ENCODE peak calls at places on chromosomes 13 and 19, in ten cellular contexts. One of them, this sample, is unnamed.

GRCh38 chr19:49458567-49458903 is 5.5 kb downstream of the ALDH16A1 start:
- DNase-seq in pancreas: no peak
- DNase-seq in foreskin fibroblast: no peak
- DNase-seq in AG09309: no peak
- DNase-seq in RKO: no peak
- DNase-seq in islet precursor cell: peak
- DNase-seq in cardiac muscle cell: no peak
- DNase-seq in brain pericyte: no peak
- DNase-seq in neuronal stem cell: no peak
- DNase-seq in GM20000: peak
- DNase-seq in this sample: no peak

GRCh38 chr19:5263615-5264014 is 77.0 kb downstream of the PTPRS start:
- DNase-seq in pancreas: peak
- DNase-seq in AG09309: no peak
- DNase-seq in cardiac muscle cell: no peak
- DNase-seq in brain pericyte: no peak
- DNase-seq in islet precursor cell: no peak
- DNase-seq in neuronal stem cell: no peak
- DNase-seq in foreskin fibroblast: no peak
- DNase-seq in GM20000: no peak
- DNase-seq in RKO: no peak
- DNase-seq in this sample: no peak

GRCh38 chr19:46206176-46206575 is 23.4 kb upstream of the IGFL1 start:
- DNase-seq in brain pericyte: no peak
- DNase-seq in pancreas: no peak
- DNase-seq in cardiac muscle cell: no peak
- DNase-seq in islet precursor cell: no peak
- DNase-seq in neuronal stem cell: no peak
- DNase-seq in AG09309: no peak
- DNase-seq in RKO: no peak
- DNase-seq in foreskin fibroblast: no peak
- DNase-seq in GM20000: no peak
- DNase-seq in this sample: no peak

GRCh38 chr13:112233716-112234115 is 142.4 kb upstream of the SPACA7 start:
- DNase-seq in AG09309: no peak
- DNase-seq in neuronal stem cell: no peak
- DNase-seq in islet precursor cell: no peak
- DNase-seq in cardiac muscle cell: no peak
- DNase-seq in foreskin fibroblast: no peak
- DNase-seq in RKO: no peak
- DNase-seq in pancreas: no peak
- DNase-seq in GM20000: no peak
- DNase-seq in brain pericyte: no peak
- DNase-seq in this sample: no peak

GRCh38 chr13:25490236-25490635 is 118.5 kb downstream of the ATP8A2 start:
- DNase-seq in AG09309: no peak
- DNase-seq in RKO: no peak
- DNase-seq in brain pericyte: no peak
- DNase-seq in cardiac muscle cell: no peak
- DNase-seq in islet precursor cell: no peak
- DNase-seq in GM20000: no peak
- DNase-seq in foreskin fibroblast: no peak
- DNase-seq in neuronal stem cell: no peak
- DNase-seq in pancreas: no peak
- DNase-seq in this sample: no peak

GRCh38 chr13:76425930-76426329 is 460.3 kb downstream of the KCTD12 start:
- DNase-seq in AG09309: peak
- DNase-seq in cardiac muscle cell: no peak
- DNase-seq in neuronal stem cell: no peak
- DNase-seq in islet precursor cell: no peak
- DNase-seq in GM20000: no peak
- DNase-seq in RKO: peak
- DNase-seq in brain pericyte: no peak
- DNase-seq in foreskin fibroblast: peak
- DNase-seq in pancreas: no peak
- DNase-seq in this sample: no peak

GRCh38 chr19:19651076-19651475 is 7.6 kb upstream of the GMIP start:
- DNase-seq in RKO: no peak
- DNase-seq in neuronal stem cell: no peak
- DNase-seq in pancreas: peak
- DNase-seq in islet precursor cell: no peak
- DNase-seq in GM20000: no peak
- DNase-seq in foreskin fibroblast: no peak
- DNase-seq in cardiac muscle cell: no peak
- DNase-seq in AG09309: no peak
- DNase-seq in brain pericyte: no peak
- DNase-seq in this sample: no peak

GRCh38 chr13:89726690-89727435 is 1620.6 kb upstream of the MIR17HG start:
- DNase-seq in cardiac muscle cell: no peak
- DNase-seq in neuronal stem cell: no peak
- DNase-seq in islet precursor cell: no peak
- DNase-seq in brain pericyte: peak
- DNase-seq in GM20000: no peak
- DNase-seq in foreskin fibroblast: no peak
- DNase-seq in RKO: peak
- DNase-seq in AG09309: no peak
- DNase-seq in pancreas: no peak
- DNase-seq in this sample: no peak

GRCh38 chr13:92781965-92782364 is 444.6 kb upstream of the GPC6 start:
- DNase-seq in pancreas: no peak
- DNase-seq in foreskin fibroblast: no peak
- DNase-seq in islet precursor cell: no peak
- DNase-seq in AG09309: no peak
- DNase-seq in RKO: no peak
- DNase-seq in GM20000: no peak
- DNase-seq in cardiac muscle cell: no peak
- DNase-seq in brain pericyte: no peak
- DNase-seq in neuronal stem cell: no peak
- DNase-seq in this sample: no peak

GRCh38 chr19:2770055-2771013 is 12.7 kb downstream of the SGTA start:
- DNase-seq in foreskin fibroblast: peak
- DNase-seq in islet precursor cell: no peak
- DNase-seq in GM20000: peak
- DNase-seq in RKO: no peak
- DNase-seq in pancreas: no peak
- DNase-seq in AG09309: no peak
- DNase-seq in neuronal stem cell: no peak
- DNase-seq in brain pericyte: no peak
- DNase-seq in cardiac muscle cell: peak
- DNase-seq in this sample: no peak

GRCh38 chr13:26759907-26760834 is at the start of gene GPR12:
- DNase-seq in AG09309: no peak
- DNase-seq in RKO: no peak
- DNase-seq in cardiac muscle cell: peak
- DNase-seq in pancreas: peak
- DNase-seq in foreskin fibroblast: peak
- DNase-seq in neuronal stem cell: no peak
- DNase-seq in islet precursor cell: no peak
- DNase-seq in GM20000: no peak
- DNase-seq in brain pericyte: no peak
- DNase-seq in this sample: no peak

GRCh38 chr19:54523403-54523802 is 20.8 kb downstream of the LAIR2 start:
- DNase-seq in brain pericyte: no peak
- DNase-seq in islet precursor cell: no peak
- DNase-seq in pancreas: no peak
- DNase-seq in neuronal stem cell: no peak
- DNase-seq in cardiac muscle cell: no peak
- DNase-seq in GM20000: no peak
- DNase-seq in AG09309: peak
- DNase-seq in foreskin fibroblast: peak
- DNase-seq in RKO: peak
- DNase-seq in this sample: no peak

GRCh38 chr19:46972301-46972700 is 47.3 kb upstream of the NPAS1 start:
- DNase-seq in pancreas: no peak
- DNase-seq in cardiac muscle cell: no peak
- DNase-seq in brain pericyte: no peak
- DNase-seq in islet precursor cell: no peak
- DNase-seq in AG09309: no peak
- DNase-seq in foreskin fibroblast: peak
- DNase-seq in neuronal stem cell: no peak
- DNase-seq in RKO: no peak
- DNase-seq in GM20000: no peak
- DNase-seq in this sample: no peak

GRCh38 chr19:47609885-47610545 is 1.1 kb downstream of the BICRA start:
- DNase-seq in AG09309: no peak
- DNase-seq in cardiac muscle cell: peak
- DNase-seq in brain pericyte: no peak
- DNase-seq in neuronal stem cell: peak
- DNase-seq in islet precursor cell: peak
- DNase-seq in RKO: peak
- DNase-seq in GM20000: peak
- DNase-seq in foreskin fibroblast: peak
- DNase-seq in pancreas: peak
- DNase-seq in this sample: no peak